ENCODE peak calls at places on chromosomes 16 and 17, in five cellular contexts. O is DND-41, R is astrocyte of the spinal cord, X is AG04450, S is GM06990. Y is an unnamed sample.

GRCh38 chr17:58277726-58278595 is 2.8 kb downstream of the MPO start:
- DNase-seq in O (no peak), R (no peak), X (no peak), S (no peak), Y (no peak)

GRCh38 chr17:51759260-51759659 is 399.3 kb downstream of the CA10 start:
- DNase-seq in O (no peak), R (no peak), X (no peak), S (no peak), Y (no peak)

GRCh38 chr17:74369221-74369620 is 1.9 kb downstream of the GPR142 start:
- DNase-seq in O (peak; percentile 56), R (no peak), X (no peak), S (no peak), Y (no peak)

GRCh38 chr17:27602721-27603445 is 28.1 kb upstream of the LGALS9 start:
- DNase-seq in O (peak; percentile 65), R (peak; percentile 63), X (peak; percentile 32), S (peak; percentile 49), Y (peak; percentile 83)

GRCh38 chr16:78669994-78670393 is 570.5 kb downstream of the WWOX start:
- DNase-seq in O (no peak), R (peak; percentile 31), X (no peak), S (no peak), Y (no peak)

GRCh38 chr16:53041196-53041977 is 11.3 kb downstream of the CHD9NB start:
- DNase-seq in O (peak; percentile 65), R (peak; percentile 44), X (no peak), S (no peak), Y (peak; percentile 21)

GRCh38 chr17:66492500-66493123 is 190.2 kb downstream of the PRKCA start:
- DNase-seq in O (no peak), R (no peak), X (no peak), S (no peak), Y (no peak)

GRCh38 chr17:56826611-56827414 is 6.9 kb downstream of the C17orf67 start:
- DNase-seq in O (no peak), R (no peak), X (no peak), S (no peak), Y (no peak)

GRCh38 chr16:66569131-66569530 is 2.9 kb downstream of the CMTM1 start:
- DNase-seq in O (no peak), R (peak; percentile 72), X (no peak), S (no peak), Y (no peak)

DNA sequence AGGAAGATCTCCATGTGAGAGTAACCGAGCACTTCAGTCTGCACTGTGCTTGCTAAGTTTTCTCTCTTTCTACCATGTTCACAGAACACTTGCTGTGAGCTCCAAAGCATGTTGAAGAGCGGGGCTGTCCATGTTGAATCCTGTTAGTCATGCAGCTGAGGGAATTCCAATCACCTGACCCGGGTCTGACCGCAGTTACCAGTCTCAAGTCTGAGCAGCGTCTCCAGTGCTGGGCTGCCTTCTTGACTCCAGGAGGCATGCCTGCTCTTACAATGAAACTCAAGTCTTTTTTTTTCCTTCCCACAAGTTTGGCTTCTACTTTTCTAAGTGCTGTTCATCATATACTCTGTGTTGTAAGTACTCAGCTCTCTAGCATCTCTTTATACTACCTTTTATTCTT is 44.3 kb downstream of the HOXB1 start:
- DNase-seq in O (no peak), R (peak; percentile 99), X (peak; percentile 98), S (no peak), Y (peak; percentile 81)
- TF ChIP-seq CTCF in O (no peak), R (peak; percentile 51), X (peak; percentile 57), S (no peak), Y (no peak)

DNA sequence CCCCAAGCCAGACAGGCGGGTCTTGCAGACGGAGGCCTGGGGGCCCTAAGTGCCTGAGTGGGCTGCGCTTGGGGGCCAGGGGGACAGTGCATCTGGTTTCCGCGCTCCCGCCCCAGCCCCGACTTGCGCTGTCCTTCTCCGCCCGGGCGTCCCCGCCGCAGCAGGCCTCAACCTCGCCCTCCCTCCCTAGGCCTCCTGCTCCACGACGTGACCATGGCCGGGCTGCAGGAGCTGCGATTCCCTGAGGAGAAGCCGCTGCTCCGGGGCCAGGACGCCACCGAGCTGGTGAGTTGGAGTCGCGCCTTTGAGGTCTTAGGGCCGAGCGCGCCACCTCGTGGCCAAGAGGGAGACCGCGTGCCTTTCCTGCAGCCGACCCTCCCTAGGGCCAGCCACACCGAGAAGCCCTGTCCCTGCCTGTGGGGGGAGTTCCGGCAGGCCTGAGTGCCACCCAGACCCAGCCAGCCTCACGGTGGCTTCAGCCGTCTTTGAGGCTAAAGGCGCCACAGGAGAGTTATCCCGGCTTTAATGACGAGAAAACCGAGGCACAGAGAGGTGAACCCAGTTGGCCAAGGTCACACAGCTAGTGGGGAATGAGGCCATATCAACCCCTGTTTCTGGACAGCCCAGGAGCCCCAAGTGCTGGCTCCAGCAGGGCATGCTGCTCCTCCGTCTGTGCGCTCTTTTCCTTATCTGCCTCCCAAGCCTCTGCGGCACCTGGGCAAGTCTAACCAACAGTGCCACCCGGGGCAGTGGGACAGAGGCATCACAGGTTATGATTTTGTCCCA is 12.2 kb upstream of the NDRG4 start:
- DNase-seq in O (peak; percentile 80), R (peak; percentile 73), X (peak; percentile 38), S (peak; percentile 73), Y (peak; percentile 90)
- TF ChIP-seq CTCF in O (peak; percentile 95), R (peak; percentile 88), X (peak; percentile 84), S (peak; percentile 88), Y (peak; percentile 86)

GRCh38 chr16:84048306-84048705 is 5.7 kb upstream of the SLC38A8 start:
- DNase-seq in O (no peak), R (no peak), X (no peak), S (no peak), Y (peak; percentile 55)
- TF ChIP-seq CTCF in O (no peak), R (peak; percentile 4), X (peak; percentile 10), S (no peak), Y (no peak)

GRCh38 chr16:29011112-29011511 is 26.3 kb downstream of the LAT start:
- DNase-seq in O (peak; percentile 51), R (no peak), X (no peak), S (no peak), Y (no peak)
- TF ChIP-seq CTCF in O (peak; percentile 54), R (no peak), X (no peak), S (peak; percentile 7), Y (no peak)

GRCh38 chr16:4408323-4408690 is 8.1 kb downstream of the CORO7 start:
- DNase-seq in O (no peak), R (no peak), X (no peak), S (no peak), Y (no peak)
- TF ChIP-seq CTCF in O (no peak), R (no peak), X (no peak), S (no peak), Y (no peak)

GRCh38 chr16:9050102-9050830 is 41.2 kb upstream of the HAPSTR1 start:
- DNase-seq in O (peak; percentile 16), R (no peak), X (no peak), S (peak; percentile 24), Y (peak; percentile 18)
- TF ChIP-seq CTCF in O (peak; percentile 58), R (peak; percentile 63), X (peak; percentile 58), S (peak; percentile 67), Y (peak; percentile 48)

DNA sequence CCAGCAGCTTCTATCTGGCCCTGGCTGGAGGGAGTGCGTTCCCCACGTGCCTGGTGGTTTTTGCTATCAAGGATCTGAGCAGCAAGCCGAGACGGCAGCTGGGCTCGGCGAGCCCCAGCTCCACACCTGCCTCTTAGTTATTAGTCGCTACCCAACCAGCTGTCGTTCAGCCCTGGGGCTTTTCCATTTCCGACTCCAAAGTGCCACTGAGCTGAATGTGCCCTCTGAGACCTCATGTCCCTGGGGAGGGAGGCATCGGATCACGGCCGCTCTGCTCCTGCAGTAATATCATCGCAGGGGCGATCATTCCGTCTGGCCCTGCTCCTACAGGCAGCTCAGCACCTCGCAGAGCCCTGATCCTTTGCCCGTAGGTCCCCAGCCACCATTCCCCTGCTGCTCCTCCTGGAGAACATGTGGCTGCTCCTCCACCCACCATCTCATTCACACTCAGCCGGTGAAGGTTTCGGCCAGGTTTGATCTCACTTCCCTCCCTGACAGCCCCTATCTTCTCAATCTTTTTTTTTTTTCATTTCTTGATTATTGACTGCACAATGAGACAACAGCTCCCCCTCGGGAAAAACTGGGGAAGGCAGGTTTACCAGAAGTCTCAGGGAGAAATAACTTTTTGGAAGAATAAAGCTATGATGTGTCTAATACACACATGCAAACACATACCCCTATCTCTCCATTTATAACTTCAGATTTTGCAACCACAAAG is 86.7 kb downstream of the ZFHX3 start:
- DNase-seq in O (no peak), R (no peak), X (no peak), S (no peak), Y (peak; percentile 43)
- TF ChIP-seq CTCF in O (peak; percentile 27), R (peak; percentile 52), X (peak; percentile 56), S (no peak), Y (peak; percentile 64)

Y was measured in Calu3.